ENCODE peak calls at places on chromosomes 16 and 17, in nine cellular contexts. J is tibial artery, P is epithelial cell of proximal tubule, I is GM23338, Z is left ventricle myocardium inferior, H is GM12878, V is BJ, F is HFF-Myc, M is kidney. A is an unnamed sample.

GRCh38 chr16:68732068-68732680 is 4.9 kb upstream of the CDH1 start:
- DNase-seq in J (no peak), P (no peak), I (peak; percentile 74), Z (no peak), H (no peak), V (no peak), F (no peak), M (peak; percentile 87), A (no peak)

GRCh38 chr17:74015316-74015715 is 188.2 kb upstream of the RPL38 start:
- DNase-seq in J (no peak), P (no peak), I (no peak), Z (no peak), H (no peak), V (no peak), F (no peak), M (no peak), A (no peak)

GRCh38 chr16:89798832-89799370 is 17.5 kb downstream of the FANCA start:
- DNase-seq in J (no peak), P (no peak), I (no peak), Z (peak; percentile 33), H (no peak), V (no peak), F (no peak), M (no peak), A (no peak)

GRCh38 chr16:56792960-56793359 is 63.0 kb downstream of the NUP93 start:
- DNase-seq in J (no peak), P (no peak), I (no peak), Z (no peak), H (no peak), V (no peak), F (no peak), M (no peak), A (no peak)

GRCh38 chr17:13491916-13492315 is 109.8 kb downstream of the HS3ST3A1 start:
- DNase-seq in J (no peak), P (no peak), I (no peak), Z (no peak), H (no peak), V (no peak), F (no peak), M (no peak), A (no peak)

GRCh38 chr17:78038748-78039288 is 80.3 kb downstream of the TNRC6C start:
- DNase-seq in J (no peak), P (no peak), I (no peak), Z (no peak), H (no peak), V (no peak), F (no peak), M (no peak), A (no peak)

GRCh38 chr16:2520097-2520783 is at the start of gene AMDHD2:
- DNase-seq in J (peak; percentile 92), P (no peak), I (peak; percentile 97), Z (peak; percentile 94), H (peak; percentile 34), V (peak; percentile 42), F (peak; percentile 61), M (peak; percentile 97), A (peak; percentile 77)

GRCh38 chr17:80456465-80457235 is 19.8 kb downstream of the NPTX1 start:
- DNase-seq in J (no peak), P (no peak), I (no peak), Z (peak; percentile 49), H (no peak), V (no peak), F (no peak), M (no peak), A (peak; percentile 26)

GRCh38 chr17:5419356-5419958 is at the start of gene NUP88:
- DNase-seq in J (peak; percentile 96), P (peak; percentile 74), I (peak; percentile 99), Z (peak; percentile 96), H (peak; percentile 94), V (peak; percentile 90), F (peak; percentile 92), M (peak; percentile 98), A (peak; percentile 92)

DNA sequence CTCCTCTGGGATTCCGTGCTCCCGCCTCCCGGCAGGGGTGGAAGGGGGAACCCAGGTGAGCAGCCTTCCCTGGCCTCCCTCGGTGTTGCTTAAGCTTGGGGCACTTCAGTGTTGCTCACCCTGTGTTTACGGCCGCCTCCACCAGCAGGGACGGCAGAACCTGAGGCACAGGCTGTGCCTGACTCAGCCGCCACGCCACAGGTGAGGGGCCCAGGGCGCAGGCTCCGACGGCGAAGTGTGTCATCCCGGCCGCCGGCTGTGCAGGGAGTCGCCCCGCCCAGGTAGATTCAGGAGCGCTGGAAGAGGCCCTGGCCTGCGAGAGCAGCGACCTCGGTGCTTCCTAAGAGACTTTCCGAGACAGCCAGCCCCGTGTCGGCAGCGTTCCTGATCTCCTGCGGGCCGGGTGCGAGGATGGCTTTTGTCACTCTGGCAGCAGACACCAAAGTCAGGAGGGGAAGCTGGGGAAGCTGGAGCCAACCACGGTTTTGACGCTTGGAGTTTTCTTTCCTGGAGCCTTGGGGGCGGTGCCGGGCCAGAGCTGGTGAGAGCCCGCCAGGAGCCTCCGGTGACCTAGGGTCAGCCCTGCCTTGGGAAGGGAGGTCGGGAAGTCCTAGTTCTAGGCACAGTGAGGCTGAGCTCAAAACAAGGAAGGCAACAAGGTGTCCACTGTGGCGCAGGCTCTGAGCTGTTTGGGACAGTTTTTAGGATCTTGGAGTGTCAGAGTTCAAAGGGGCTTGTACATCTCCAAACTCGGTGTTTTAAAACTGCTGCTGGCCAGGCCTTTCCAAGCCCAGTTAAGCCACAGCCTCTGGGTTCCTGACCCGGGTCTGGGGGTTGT is 2.1 kb downstream of the GSE1 start:
- DNase-seq in J (peak; percentile 43), P (no peak), I (peak; percentile 72), Z (peak; percentile 56), H (no peak), V (no peak), F (no peak), M (peak; percentile 95), A (no peak)
- H3K4me3 ChIP-seq in J (peak overlapping the region; percentile 85), P (peak overlapping the region; percentile 81), I (peak overlapping the region; percentile 84), Z (peak overlapping the region; percentile 82), H (peak overlapping the region; percentile 95), V (no peak overlapping the region), F (no peak overlapping the region), M (peak overlapping the region; percentile 35), A (no peak overlapping the region)

GRCh38 chr17:82959990-82960418 is 119.4 kb upstream of the METRNL start:
- DNase-seq in J (no peak), P (no peak), I (no peak), Z (peak; percentile 13), H (no peak), V (no peak), F (no peak), M (peak; percentile 75), A (no peak)

GRCh38 chr17:82961366-82962162 is 117.8 kb upstream of the METRNL start:
- DNase-seq in J (no peak), P (no peak), I (no peak), Z (peak; percentile 12), H (no peak), V (no peak), F (no peak), M (peak; percentile 37), A (no peak)

GRCh38 chr17:82959242-82959930 is 119.6 kb upstream of the ZNF750 start:
- DNase-seq in J (no peak), P (no peak), I (no peak), Z (peak; percentile 11), H (no peak), V (no peak), F (no peak), M (peak; percentile 70), A (no peak)

GRCh38 chr17:82962163-82962720 is 117.2 kb upstream of the METRNL start:
- DNase-seq in J (no peak), P (no peak), I (no peak), Z (no peak), H (no peak), V (no peak), F (no peak), M (peak; percentile 61), A (no peak)

GRCh38 chr17:82960419-82961271 is 118.8 kb upstream of the METRNL start:
- DNase-seq in J (no peak), P (no peak), I (no peak), Z (peak; percentile 23), H (no peak), V (no peak), F (no peak), M (peak; percentile 78), A (no peak)
- H3K4me3 ChIP-seq in J (no peak overlapping the region), P (no peak overlapping the region), I (no peak overlapping the region), Z (no peak overlapping the region), H (no peak overlapping the region), V (no peak overlapping the region), F (no peak overlapping the region), M (no peak overlapping the region), A (no peak overlapping the region)

DNA sequence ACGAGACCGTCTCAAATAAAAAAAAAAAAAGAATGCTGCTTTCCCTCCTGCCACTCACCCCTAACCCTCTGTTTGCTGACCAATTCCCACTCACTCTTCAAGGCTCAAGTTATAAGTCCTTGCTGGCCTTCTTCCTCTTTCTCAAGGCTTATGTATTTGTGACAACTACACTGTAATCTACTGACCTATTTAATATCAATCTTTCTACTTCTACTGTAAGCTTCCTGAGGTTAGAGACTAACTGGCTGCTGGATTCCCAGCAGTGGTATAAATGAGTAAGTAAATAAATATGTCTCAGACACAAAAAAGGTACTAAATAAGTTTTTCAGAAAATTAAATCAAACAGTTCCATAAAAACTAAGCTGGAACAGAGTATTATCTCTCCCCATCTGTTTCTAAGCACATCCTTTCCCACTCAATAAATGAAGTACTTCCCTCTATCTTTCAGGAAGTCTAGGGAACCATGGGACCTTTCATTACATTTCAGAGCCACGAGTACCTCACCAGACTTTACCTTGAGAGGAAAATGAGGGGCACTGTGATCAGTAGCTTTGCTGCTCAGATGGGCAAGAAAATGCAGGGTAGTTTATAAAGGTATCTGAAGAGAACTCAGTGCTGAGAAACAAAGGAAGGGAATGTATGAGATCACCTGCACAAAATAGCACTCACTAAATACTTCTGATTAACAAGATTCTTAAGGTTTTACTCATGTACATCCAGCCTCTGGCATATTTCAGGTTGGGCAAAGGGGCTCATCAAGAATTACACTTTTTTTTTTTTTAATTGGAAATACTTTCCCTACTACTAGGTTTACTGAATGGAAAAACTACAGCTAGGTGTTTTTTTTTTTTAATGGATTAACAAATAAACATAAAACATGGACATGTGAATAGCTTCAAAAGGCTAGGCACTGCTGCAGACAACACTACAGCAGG is 10.8 kb downstream of the SSH2 start:
- DNase-seq in J (no peak), P (peak; percentile 88), I (no peak), Z (no peak), H (no peak), V (no peak), F (no peak), M (no peak), A (no peak)
- H3K4me3 ChIP-seq in J (no peak overlapping the region), P (no peak overlapping the region), I (no peak overlapping the region), Z (no peak overlapping the region), H (no peak overlapping the region), V (no peak overlapping the region), F (no peak overlapping the region), M (no peak overlapping the region), A (no peak overlapping the region)

DNA sequence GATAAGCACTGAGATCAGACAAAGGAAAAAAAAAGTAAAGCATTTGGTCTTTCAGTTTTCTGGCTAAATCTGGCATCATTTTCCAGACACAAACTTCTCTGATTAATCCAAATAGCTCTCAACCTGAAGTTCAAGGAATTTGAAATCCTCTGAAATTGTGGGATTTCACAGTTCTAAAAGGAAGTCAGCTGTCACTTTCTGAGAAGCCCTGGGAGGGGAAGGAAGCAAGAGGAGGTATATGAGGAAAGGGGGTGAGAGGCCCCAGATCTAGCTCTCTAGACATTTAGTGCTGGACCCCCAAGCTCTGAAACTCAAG is 17.5 kb upstream of the HOXB9 start:
- DNase-seq in J (no peak), P (no peak), I (no peak), Z (no peak), H (no peak), V (no peak), F (no peak), M (no peak), A (no peak)
- H3K4me3 ChIP-seq in J (no peak overlapping the region), P (no peak overlapping the region), I (no peak overlapping the region), Z (no peak overlapping the region), H (no peak overlapping the region), V (no peak overlapping the region), F (no peak overlapping the region), M (no peak overlapping the region), A (no peak overlapping the region)

GRCh38 chr17:67241719-67242341 is 3.2 kb downstream of the HELZ start:
- DNase-seq in J (no peak), P (no peak), I (no peak), Z (no peak), H (no peak), V (no peak), F (no peak), M (no peak), A (no peak)
- H3K4me3 ChIP-seq in J (no peak overlapping the region), P (no peak overlapping the region), I (no peak overlapping the region), Z (no peak overlapping the region), H (no peak overlapping the region), V (no peak overlapping the region), F (no peak overlapping the region), M (no peak overlapping the region), A (no peak overlapping the region)